ENCODE peak calls at places on chromosome 22, in five cellular contexts. F is neuronal stem cell, W is IMR-90, A is trophoblast cell, R is H9. V is an unnamed sample.

GRCh38 chr22:39309881-39310714 is 9.3 kb downstream of the RPL3 start:
- DNase-seq in A (peak; percentile 88), W (peak; percentile 58), F (no peak), R (no peak), V (peak; percentile 70)

GRCh38 chr22:32985899-32986772 is 72.0 kb downstream of the SYN3 start:
- DNase-seq in R (peak; percentile 85), W (peak; percentile 71), A (peak; percentile 94), F (peak; percentile 83), V (peak; percentile 92)

GRCh38 chr22:31289335-31289734 is 3.0 kb downstream of the PIK3IP1 start:
- DNase-seq in A (peak; percentile 58), R (no peak), W (no peak), F (no peak), V (no peak)

GRCh38 chr22:17871726-17872458 is 97.6 kb upstream of the BID start:
- DNase-seq in W (no peak), A (peak; percentile 44), F (no peak), R (no peak), V (no peak)

GRCh38 chr22:33969052-33969451 is 48.8 kb upstream of the LARGE1 start:
- DNase-seq in A (no peak), W (no peak), F (no peak), R (no peak), V (peak; percentile 79)

GRCh38 chr22:17773606-17774205 is 563 bp downstream of the BID start:
- DNase-seq in F (peak; percentile 67), W (peak; percentile 28), A (peak; percentile 52), R (peak; percentile 78), V (peak; percentile 76)

GRCh38 chr22:32920032-32920628 is 118.6 kb downstream of the TIMP3 start:
- DNase-seq in R (no peak), W (peak; percentile 33), A (no peak), F (no peak), V (no peak)

GRCh38 chr22:43293661-43294392 is 49.3 kb downstream of the SCUBE1 start:
- DNase-seq in W (peak; percentile 60), A (peak; percentile 97), F (no peak), R (no peak), V (peak; percentile 48)

GRCh38 chr22:44975444-44976262 is 34.2 kb downstream of the PHF21B start:
- DNase-seq in W (peak; percentile 76), F (peak; percentile 91), R (peak; percentile 92), A (peak; percentile 85), V (peak; percentile 91)

GRCh38 chr22:29704528-29705285 is 15.1 kb upstream of the CABP7 start:
- DNase-seq in W (peak; percentile 76), A (no peak), F (no peak), R (no peak), V (no peak)

GRCh38 chr22:30266445-30267381 is at the start of gene OSM:
- DNase-seq in W (no peak), R (no peak), F (no peak), A (no peak), V (no peak)

GRCh38 chr22:24431309-24432034 is 4.1 kb downstream of the ADORA2A start:
- DNase-seq in R (no peak), A (no peak), W (no peak), F (no peak), V (no peak)

GRCh38 chr22:45584621-45585436 is 82.1 kb downstream of the FBLN1 start:
- DNase-seq in F (no peak), W (peak; percentile 21), A (no peak), R (no peak), V (no peak)

GRCh38 chr22:19446603-19447387 is 716 bp downstream of the C22orf39 start:
- DNase-seq in F (peak; percentile 48), W (no peak), A (no peak), R (peak; percentile 71), V (peak; percentile 70)

GRCh38 chr22:23862103-23862502 is 4.4 kb downstream of the SLC2A11 start:
- DNase-seq in F (no peak), R (peak; percentile 71), W (peak; percentile 52), A (peak; percentile 44), V (peak; percentile 69)

GRCh38 chr22:43560651-43561050 is 148.8 kb downstream of the MPPED1 start:
- DNase-seq in R (peak; percentile 25), W (no peak), A (no peak), F (no peak), V (no peak)

GRCh38 chr22:46064236-46064965 is 85.9 kb upstream of the PPARA start:
- DNase-seq in R (peak; percentile 5), W (no peak), F (no peak), A (no peak), V (no peak)

GRCh38 chr22:30181459-30182353 is 64.9 kb downstream of the LIF start:
- DNase-seq in A (no peak), W (no peak), R (no peak), F (no peak), V (no peak)

GRCh38 chr22:45425531-45426265 is 12.2 kb downstream of the RIBC2 start:
- DNase-seq in F (no peak), W (no peak), A (no peak), R (no peak), V (no peak)

DNA sequence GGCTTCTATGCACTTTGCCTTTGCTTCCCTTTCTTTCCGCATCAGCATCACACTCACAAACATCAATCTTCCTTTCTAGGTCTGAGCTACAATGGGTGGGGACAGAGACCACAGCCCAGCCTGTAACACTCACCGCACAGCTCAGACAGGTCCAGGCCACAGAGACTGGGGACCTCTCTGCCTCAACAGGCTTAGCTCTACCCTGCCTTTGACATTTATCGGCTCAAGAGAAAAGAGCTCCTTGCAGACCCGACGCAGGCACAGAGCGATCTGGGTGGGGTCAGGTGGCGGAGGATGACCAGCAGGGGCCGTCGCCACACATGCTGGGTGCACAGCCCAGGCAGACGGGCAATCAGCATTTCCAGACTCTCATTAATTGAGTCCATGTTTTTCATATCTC is 837.3 kb downstream of the TBC1D22A start:
- DNase-seq in W (no peak), A (no peak), R (no peak), F (no peak), V (no peak)
- H4K8ac ChIP-seq in W (no peak overlapping the region), A (no peak overlapping the region), R (no peak overlapping the region), F (no peak overlapping the region), V (no peak overlapping the region)

DNA sequence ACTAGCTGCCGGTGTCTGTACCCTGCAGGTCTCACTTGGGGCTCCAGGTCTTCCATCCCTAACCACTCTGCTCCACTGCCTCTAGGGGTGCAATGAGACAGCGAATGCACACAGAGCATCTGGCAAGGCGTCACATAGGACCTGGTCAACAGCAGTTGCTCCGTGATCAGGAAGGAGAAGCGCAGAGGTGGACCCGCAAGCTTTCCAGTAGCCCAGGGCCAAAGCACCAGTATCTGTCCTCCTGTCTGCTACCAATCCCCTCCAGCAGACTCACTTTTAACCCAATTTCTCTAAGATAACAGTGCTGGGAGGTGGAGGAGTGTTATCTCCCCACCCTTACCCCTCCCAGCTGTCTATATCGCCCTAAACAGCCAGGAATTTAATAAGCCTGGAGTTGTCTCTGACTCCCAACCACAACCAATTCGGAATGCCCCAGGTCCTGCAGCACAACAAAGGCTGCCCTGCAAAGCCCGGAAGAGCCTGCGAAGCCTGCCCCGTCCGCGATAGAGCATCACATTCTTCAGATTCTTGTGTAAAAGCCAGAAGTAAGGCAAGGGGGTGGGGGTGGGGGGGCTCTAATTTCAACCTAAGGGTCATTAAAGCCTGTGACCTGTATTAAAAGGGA is 19.3 kb downstream of the MYH9 start:
- DNase-seq in R (peak; percentile 92), F (peak; percentile 83), A (peak; percentile 95), W (peak; percentile 78), V (peak; percentile 99)
- H4K8ac ChIP-seq in R (no peak overlapping the region), F (no peak overlapping the region), A (peak overlapping the region; percentile 27), W (peak overlapping the region; percentile 54), V (no peak overlapping the region)

GRCh38 chr22:37896939-37897338 is 9.2 kb upstream of the MICALL1 start:
- DNase-seq in R (no peak), A (no peak), W (no peak), F (no peak), V (peak; percentile 51)
- H4K8ac ChIP-seq in R (no peak overlapping the region), A (peak overlapping the region; percentile 96), W (no peak overlapping the region), F (no peak overlapping the region), V (no peak overlapping the region)

DNA sequence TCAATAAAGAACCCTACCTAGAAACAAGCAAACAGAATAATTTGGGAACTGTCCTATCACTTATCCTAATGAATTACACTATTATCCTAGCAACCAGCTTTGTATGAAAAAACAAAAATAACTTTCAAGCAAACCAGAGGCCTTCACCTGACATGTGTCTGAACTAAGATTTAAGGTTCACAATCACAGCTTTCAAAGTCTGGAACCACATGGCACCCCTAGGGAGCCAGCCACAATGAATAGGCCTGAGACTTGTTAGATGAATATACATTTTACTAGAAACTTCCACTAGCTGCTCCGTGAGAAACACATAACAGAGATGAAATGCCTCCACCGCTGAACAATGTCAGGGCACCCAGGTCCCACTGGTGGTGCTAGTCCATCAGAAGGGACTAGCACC is 65.8 kb upstream of the CYP2D6 start:
- DNase-seq in F (no peak), A (no peak), R (no peak), W (no peak), V (no peak)
- H4K8ac ChIP-seq in F (no peak overlapping the region), A (no peak overlapping the region), R (no peak overlapping the region), W (no peak overlapping the region), V (no peak overlapping the region)

DNA sequence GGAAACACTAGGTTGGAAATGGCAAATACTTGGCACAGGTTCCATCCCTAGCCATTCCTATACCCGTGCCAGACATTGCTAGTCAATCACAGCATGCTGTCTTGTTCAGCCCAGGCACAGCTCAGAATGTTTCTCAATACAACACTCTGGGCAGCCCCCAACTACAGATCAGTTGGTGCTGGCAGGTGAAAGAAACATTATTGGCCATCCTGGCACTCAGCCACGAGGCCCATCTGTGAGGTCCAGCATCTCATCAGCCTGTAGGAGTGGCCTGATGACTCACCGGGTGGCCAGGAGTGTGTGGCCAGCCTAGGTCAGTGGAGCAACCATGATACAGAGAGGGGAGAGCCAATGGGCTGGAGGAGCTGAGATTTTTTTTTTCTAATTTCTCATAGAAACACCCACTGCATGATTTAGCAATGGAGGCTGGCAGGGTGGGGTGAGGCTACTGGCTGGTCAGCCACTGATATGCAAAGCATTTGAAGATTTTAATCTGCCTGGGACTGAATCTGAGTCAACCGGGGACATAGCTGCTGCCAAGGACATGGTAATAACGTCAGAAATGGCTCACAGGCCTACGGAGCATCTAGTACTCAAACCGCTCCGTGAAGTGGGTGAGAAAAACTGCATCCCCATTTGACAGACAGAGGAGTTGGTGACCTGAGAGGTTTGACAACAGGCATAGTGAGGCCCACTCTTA is 5.4 kb downstream of the MYO18B start:
- DNase-seq in A (peak; percentile 93), R (no peak), F (no peak), W (peak; percentile 88), V (no peak)
- H4K8ac ChIP-seq in A (no peak overlapping the region), R (no peak overlapping the region), F (no peak overlapping the region), W (peak overlapping the region; percentile 57), V (no peak overlapping the region)

GRCh38 chr22:41410311-41410751 is 28.6 kb downstream of the TEF start:
- DNase-seq in R (no peak), A (no peak), W (no peak), F (no peak), V (no peak)

GRCh38 chr22:41418717-41419116 is 27.9 kb downstream of the TOB2 start:
- DNase-seq in F (no peak), R (no peak), W (no peak), A (no peak), V (no peak)

GRCh38 chr22:41417622-41418390 is 28.8 kb downstream of the TOB2 start:
- DNase-seq in F (no peak), R (no peak), W (no peak), A (no peak), V (no peak)

GRCh38 chr22:41411021-41411851 is 29.5 kb downstream of the TEF start:
- DNase-seq in R (peak; percentile 46), A (no peak), W (no peak), F (no peak), V (peak; percentile 42)

DNA sequence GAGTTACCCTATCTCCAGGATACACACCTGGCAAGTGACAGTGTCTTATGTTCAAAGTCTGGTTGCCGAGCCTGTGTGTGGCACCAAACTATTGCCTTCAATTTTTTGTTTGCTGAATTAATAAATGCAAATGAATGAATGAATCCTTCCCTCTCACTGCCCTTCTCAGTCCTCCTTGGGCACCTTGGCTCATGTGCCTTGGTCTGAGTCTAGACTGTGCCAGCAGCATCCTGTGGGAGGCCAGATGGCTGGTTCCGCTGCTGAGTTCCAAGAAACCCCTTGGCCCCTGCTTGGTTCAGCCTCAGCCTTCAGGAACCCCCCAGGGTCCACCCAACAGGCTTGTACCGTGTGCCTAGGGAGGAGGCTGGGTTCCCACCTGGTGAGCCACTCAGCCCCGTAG is 31.0 kb downstream of the TOB2 start:
- DNase-seq in A (no peak), W (no peak), F (no peak), R (no peak), V (no peak)
- H4K8ac ChIP-seq in A (no peak overlapping the region), W (no peak overlapping the region), F (no peak overlapping the region), R (no peak overlapping the region), V (no peak overlapping the region)